ENCODE peak calls at places on chromosomes 1 and 21, in ten cellular contexts. One of them, this sample, is unnamed. For H3K36me3 and H3K9me3, the result is how much of the 10 kb centered on the place peaks cover.

GRCh38 chr1:6008084-6008415 is 15.8 kb upstream of the NPHP4 start:
- DNase-seq in esophagus muscularis mucosa: no peak
- DNase-seq in HepG2: no peak
- DNase-seq in body of pancreas: no peak
- DNase-seq in hepatocyte: no peak
- DNase-seq in naive thymus-derived CD4-positive, alpha-beta T cell: no peak
- DNase-seq in IMR-90: no peak
- DNase-seq in Caco-2: no peak
- DNase-seq in CD4-positive, alpha-beta memory T cell: no peak
- DNase-seq in thyroid gland: no peak
- DNase-seq in this sample: no peak

GRCh38 chr21:26112979-26113378 is 57.6 kb downstream of the APP start:
- DNase-seq in esophagus muscularis mucosa: no peak
- DNase-seq in HepG2: no peak
- DNase-seq in body of pancreas: peak
- DNase-seq in hepatocyte: no peak
- DNase-seq in naive thymus-derived CD4-positive, alpha-beta T cell: no peak
- DNase-seq in IMR-90: no peak
- DNase-seq in Caco-2: no peak
- DNase-seq in CD4-positive, alpha-beta memory T cell: no peak
- DNase-seq in thyroid gland: no peak
- DNase-seq in this sample: no peak

GRCh38 chr1:155166373-155167165 is 6.5 kb downstream of the KRTCAP2 start:
- DNase-seq in esophagus muscularis mucosa: peak
- DNase-seq in HepG2: no peak
- DNase-seq in body of pancreas: no peak
- DNase-seq in hepatocyte: no peak
- DNase-seq in naive thymus-derived CD4-positive, alpha-beta T cell: no peak
- DNase-seq in IMR-90: no peak
- DNase-seq in Caco-2: no peak
- DNase-seq in CD4-positive, alpha-beta memory T cell: no peak
- DNase-seq in thyroid gland: peak
- DNase-seq in this sample: no peak

GRCh38 chr1:37434292-37434907 is 40.0 kb upstream of the ZC3H12A start:
- DNase-seq in esophagus muscularis mucosa: no peak
- DNase-seq in HepG2: peak
- DNase-seq in body of pancreas: peak
- DNase-seq in hepatocyte: peak
- DNase-seq in naive thymus-derived CD4-positive, alpha-beta T cell: peak
- DNase-seq in IMR-90: peak
- DNase-seq in Caco-2: peak
- DNase-seq in CD4-positive, alpha-beta memory T cell: peak
- DNase-seq in thyroid gland: peak
- DNase-seq in this sample: peak

GRCh38 chr1:201149400-201149799 is 4.9 kb downstream of the TMEM9 start:
- DNase-seq in esophagus muscularis mucosa: no peak
- DNase-seq in HepG2: peak
- DNase-seq in body of pancreas: peak
- DNase-seq in hepatocyte: peak
- DNase-seq in naive thymus-derived CD4-positive, alpha-beta T cell: no peak
- DNase-seq in IMR-90: peak
- DNase-seq in Caco-2: no peak
- DNase-seq in CD4-positive, alpha-beta memory T cell: no peak
- DNase-seq in thyroid gland: no peak
- DNase-seq in this sample: no peak

GRCh38 chr1:23449918-23450317 is 25.4 kb upstream of the TCEA3 start:
- DNase-seq in esophagus muscularis mucosa: no peak
- DNase-seq in HepG2: no peak
- DNase-seq in body of pancreas: peak
- DNase-seq in hepatocyte: no peak
- DNase-seq in naive thymus-derived CD4-positive, alpha-beta T cell: no peak
- DNase-seq in IMR-90: no peak
- DNase-seq in Caco-2: no peak
- DNase-seq in CD4-positive, alpha-beta memory T cell: no peak
- DNase-seq in thyroid gland: peak
- DNase-seq in this sample: no peak

GRCh38 chr1:3036646-3037280 is 15.5 kb downstream of the ACTRT2 start:
- DNase-seq in esophagus muscularis mucosa: no peak
- DNase-seq in HepG2: no peak
- DNase-seq in body of pancreas: no peak
- DNase-seq in hepatocyte: no peak
- DNase-seq in naive thymus-derived CD4-positive, alpha-beta T cell: no peak
- DNase-seq in IMR-90: no peak
- DNase-seq in Caco-2: no peak
- DNase-seq in CD4-positive, alpha-beta memory T cell: no peak
- DNase-seq in thyroid gland: no peak
- DNase-seq in this sample: no peak

GRCh38 chr1:36446261-36446660 is 4.0 kb downstream of the OSCP1 start:
- DNase-seq in esophagus muscularis mucosa: no peak
- DNase-seq in HepG2: peak
- DNase-seq in body of pancreas: no peak
- DNase-seq in hepatocyte: no peak
- DNase-seq in naive thymus-derived CD4-positive, alpha-beta T cell: no peak
- DNase-seq in IMR-90: no peak
- DNase-seq in Caco-2: no peak
- DNase-seq in CD4-positive, alpha-beta memory T cell: no peak
- DNase-seq in thyroid gland: peak
- DNase-seq in this sample: no peak

GRCh38 chr1:26021647-26022403 is at the start of gene EXTL1:
- DNase-seq in esophagus muscularis mucosa: no peak
- DNase-seq in HepG2: no peak
- DNase-seq in body of pancreas: no peak
- DNase-seq in hepatocyte: no peak
- DNase-seq in naive thymus-derived CD4-positive, alpha-beta T cell: no peak
- DNase-seq in IMR-90: peak
- DNase-seq in Caco-2: peak
- DNase-seq in CD4-positive, alpha-beta memory T cell: no peak
- DNase-seq in thyroid gland: no peak
- DNase-seq in this sample: no peak

GRCh38 chr1:201546093-201546492 is 7.2 kb downstream of the NAV1 start:
- DNase-seq in esophagus muscularis mucosa: no peak
- DNase-seq in HepG2: no peak
- DNase-seq in body of pancreas: no peak
- DNase-seq in hepatocyte: no peak
- DNase-seq in naive thymus-derived CD4-positive, alpha-beta T cell: no peak
- DNase-seq in IMR-90: no peak
- DNase-seq in Caco-2: no peak
- DNase-seq in CD4-positive, alpha-beta memory T cell: no peak
- DNase-seq in thyroid gland: no peak
- DNase-seq in this sample: no peak

GRCh38 chr21:46437096-46437498 is 21.6 kb upstream of the DIP2A start:
- DNase-seq in esophagus muscularis mucosa: no peak
- DNase-seq in HepG2: no peak
- DNase-seq in body of pancreas: no peak
- DNase-seq in hepatocyte: no peak
- DNase-seq in naive thymus-derived CD4-positive, alpha-beta T cell: no peak
- DNase-seq in IMR-90: no peak
- DNase-seq in Caco-2: no peak
- DNase-seq in CD4-positive, alpha-beta memory T cell: no peak
- DNase-seq in thyroid gland: no peak
- DNase-seq in this sample: no peak

GRCh38 chr21:37073417-37074194 is 552 bp downstream of the TTC3 start:
- DNase-seq in esophagus muscularis mucosa: no peak
- DNase-seq in HepG2: no peak
- DNase-seq in body of pancreas: peak
- DNase-seq in hepatocyte: peak
- DNase-seq in naive thymus-derived CD4-positive, alpha-beta T cell: peak
- DNase-seq in IMR-90: peak
- DNase-seq in Caco-2: peak
- DNase-seq in CD4-positive, alpha-beta memory T cell: peak
- DNase-seq in thyroid gland: peak
- DNase-seq in this sample: peak

GRCh38 chr1:220243947-220244346 is 28.3 kb downstream of the RAB3GAP2 start:
- DNase-seq in esophagus muscularis mucosa: no peak
- DNase-seq in HepG2: no peak
- DNase-seq in body of pancreas: no peak
- DNase-seq in hepatocyte: no peak
- DNase-seq in naive thymus-derived CD4-positive, alpha-beta T cell: no peak
- DNase-seq in IMR-90: no peak
- DNase-seq in Caco-2: no peak
- DNase-seq in CD4-positive, alpha-beta memory T cell: no peak
- DNase-seq in thyroid gland: no peak
- DNase-seq in this sample: no peak

GRCh38 chr1:220255204-220255603 is 17.0 kb downstream of the RAB3GAP2 start:
- DNase-seq in esophagus muscularis mucosa: no peak
- DNase-seq in HepG2: no peak
- DNase-seq in body of pancreas: no peak
- DNase-seq in hepatocyte: no peak
- DNase-seq in naive thymus-derived CD4-positive, alpha-beta T cell: no peak
- DNase-seq in IMR-90: no peak
- DNase-seq in Caco-2: no peak
- DNase-seq in CD4-positive, alpha-beta memory T cell: no peak
- DNase-seq in thyroid gland: no peak
- DNase-seq in this sample: no peak

GRCh38 chr1:220251272-220251671 is 21.0 kb downstream of the RAB3GAP2 start:
- DNase-seq in esophagus muscularis mucosa: no peak
- DNase-seq in HepG2: no peak
- DNase-seq in body of pancreas: no peak
- DNase-seq in hepatocyte: no peak
- DNase-seq in naive thymus-derived CD4-positive, alpha-beta T cell: no peak
- DNase-seq in IMR-90: no peak
- DNase-seq in Caco-2: no peak
- DNase-seq in CD4-positive, alpha-beta memory T cell: no peak
- DNase-seq in thyroid gland: no peak
- DNase-seq in this sample: no peak

GRCh38 chr1:220249522-220249921 is 22.7 kb downstream of the RAB3GAP2 start:
- DNase-seq in esophagus muscularis mucosa: no peak
- DNase-seq in HepG2: no peak
- DNase-seq in body of pancreas: no peak
- DNase-seq in hepatocyte: no peak
- DNase-seq in naive thymus-derived CD4-positive, alpha-beta T cell: no peak
- DNase-seq in IMR-90: no peak
- DNase-seq in Caco-2: no peak
- DNase-seq in CD4-positive, alpha-beta memory T cell: no peak
- DNase-seq in thyroid gland: no peak
- DNase-seq in this sample: no peak
- H3K36me3 ChIP-seq in esophagus muscularis mucosa: under half
- H3K36me3 ChIP-seq in HepG2: under half
- H3K36me3 ChIP-seq in body of pancreas: under half
- H3K36me3 ChIP-seq in hepatocyte: under half
- H3K36me3 ChIP-seq in naive thymus-derived CD4-positive, alpha-beta T cell: under half
- H3K36me3 ChIP-seq in IMR-90: under half
- H3K36me3 ChIP-seq in Caco-2: under half
- H3K36me3 ChIP-seq in CD4-positive, alpha-beta memory T cell: under half
- H3K36me3 ChIP-seq in thyroid gland: under half
- H3K36me3 ChIP-seq in this sample: half or more

DNA sequence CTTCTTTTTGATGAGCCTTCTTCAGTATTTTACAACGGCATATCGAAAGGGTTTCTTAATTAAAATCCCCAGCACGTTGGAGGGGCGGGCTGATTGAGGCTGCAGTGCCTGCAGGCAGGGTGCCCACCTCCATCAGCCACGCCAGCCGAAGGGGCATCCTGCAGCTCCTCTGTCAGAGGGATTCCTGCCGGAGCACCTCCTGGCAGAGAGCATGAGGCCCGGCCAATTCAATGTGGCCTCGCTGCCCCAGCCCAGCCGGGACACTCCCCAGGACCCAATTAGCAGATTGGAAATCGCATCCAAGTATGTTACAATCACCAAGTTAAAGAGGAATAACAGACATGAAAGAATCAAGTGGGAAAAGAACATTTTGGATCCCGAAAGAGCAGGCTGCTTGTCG is 216.6 kb downstream of the ST6GALNAC3 start:
- DNase-seq in esophagus muscularis mucosa: no peak
- DNase-seq in HepG2: no peak
- DNase-seq in body of pancreas: no peak
- DNase-seq in hepatocyte: no peak
- DNase-seq in naive thymus-derived CD4-positive, alpha-beta T cell: no peak
- DNase-seq in IMR-90: no peak
- DNase-seq in Caco-2: no peak
- DNase-seq in CD4-positive, alpha-beta memory T cell: no peak
- DNase-seq in thyroid gland: no peak
- DNase-seq in this sample: no peak
- H3K4me3 ChIP-seq in esophagus muscularis mucosa: no peak
- H3K4me3 ChIP-seq in HepG2: no peak
- H3K4me3 ChIP-seq in body of pancreas: no peak
- H3K4me3 ChIP-seq in hepatocyte: no peak
- H3K4me3 ChIP-seq in naive thymus-derived CD4-positive, alpha-beta T cell: no peak
- H3K4me3 ChIP-seq in IMR-90: no peak
- H3K4me3 ChIP-seq in Caco-2: no peak
- H3K4me3 ChIP-seq in CD4-positive, alpha-beta memory T cell: no peak
- H3K4me3 ChIP-seq in thyroid gland: no peak
- H3K4me3 ChIP-seq in this sample: no peak

DNA sequence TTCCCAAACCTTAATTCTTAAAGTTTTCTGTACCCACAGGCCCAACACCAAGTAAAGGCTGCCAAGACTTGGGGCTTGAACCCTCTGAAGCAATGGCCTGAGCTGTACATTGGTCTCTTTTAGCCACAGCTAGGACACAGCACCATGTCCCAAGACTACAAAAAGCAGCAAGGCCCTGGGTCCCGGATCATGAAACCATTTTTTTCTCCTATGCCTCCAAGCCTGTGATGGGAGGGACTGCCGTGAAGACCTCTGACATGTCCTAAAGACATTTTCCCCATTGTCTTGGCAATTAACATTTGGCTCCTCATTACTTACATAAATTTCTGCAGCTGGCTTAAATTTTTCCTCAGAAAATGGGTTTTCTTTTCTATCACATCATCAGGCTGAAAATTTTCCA is 30.9 kb downstream of the ZNF670 start:
- DNase-seq in esophagus muscularis mucosa: no peak
- DNase-seq in HepG2: no peak
- DNase-seq in body of pancreas: no peak
- DNase-seq in hepatocyte: no peak
- DNase-seq in naive thymus-derived CD4-positive, alpha-beta T cell: no peak
- DNase-seq in IMR-90: no peak
- DNase-seq in Caco-2: no peak
- DNase-seq in CD4-positive, alpha-beta memory T cell: no peak
- DNase-seq in thyroid gland: no peak
- DNase-seq in this sample: no peak
- H3K9me3 ChIP-seq in esophagus muscularis mucosa: under half
- H3K9me3 ChIP-seq in HepG2: half or more
- H3K9me3 ChIP-seq in body of pancreas: half or more
- H3K9me3 ChIP-seq in hepatocyte: under half
- H3K9me3 ChIP-seq in naive thymus-derived CD4-positive, alpha-beta T cell: under half
- H3K9me3 ChIP-seq in IMR-90: under half
- H3K9me3 ChIP-seq in Caco-2: under half
- H3K9me3 ChIP-seq in CD4-positive, alpha-beta memory T cell: under half
- H3K9me3 ChIP-seq in thyroid gland: under half
- H3K9me3 ChIP-seq in this sample: half or more

DNA sequence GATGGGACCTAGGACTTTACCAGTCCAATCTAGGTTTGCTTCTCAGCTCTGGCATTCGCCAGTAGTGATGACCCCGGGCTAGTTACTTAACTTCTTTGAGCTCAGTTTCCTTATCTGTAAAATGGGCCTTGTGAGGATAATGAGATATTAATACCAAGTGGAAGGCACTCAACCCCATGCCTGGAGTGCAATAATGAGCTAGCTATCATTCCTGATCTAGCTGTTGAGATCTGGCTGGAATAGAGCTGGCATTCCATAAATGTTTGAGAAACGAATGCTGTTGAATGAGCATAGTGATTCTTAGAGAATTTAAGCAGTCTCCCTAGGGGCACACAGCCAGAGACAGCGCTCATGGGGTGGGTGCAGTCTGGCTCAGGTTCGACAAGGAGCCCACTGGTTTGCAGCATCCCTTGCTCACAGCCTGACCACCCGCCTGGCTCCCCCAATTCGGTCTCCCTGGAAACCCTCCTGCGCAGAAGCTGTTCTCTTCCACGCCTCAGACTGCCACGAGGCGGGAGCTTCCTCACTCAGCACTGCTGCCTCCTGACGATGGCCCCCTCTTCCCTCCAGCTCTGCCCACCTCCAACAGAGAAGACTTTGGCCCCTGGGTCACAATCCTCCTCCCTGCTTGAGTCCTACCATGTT is 32.5 kb downstream of the DHCR24 start:
- DNase-seq in esophagus muscularis mucosa: no peak
- DNase-seq in HepG2: no peak
- DNase-seq in body of pancreas: no peak
- DNase-seq in hepatocyte: peak
- DNase-seq in naive thymus-derived CD4-positive, alpha-beta T cell: no peak
- DNase-seq in IMR-90: peak
- DNase-seq in Caco-2: no peak
- DNase-seq in CD4-positive, alpha-beta memory T cell: no peak
- DNase-seq in thyroid gland: no peak
- DNase-seq in this sample: no peak
- H3K36me3 ChIP-seq in esophagus muscularis mucosa: under half
- H3K36me3 ChIP-seq in HepG2: half or more
- H3K36me3 ChIP-seq in body of pancreas: under half
- H3K36me3 ChIP-seq in hepatocyte: under half
- H3K36me3 ChIP-seq in naive thymus-derived CD4-positive, alpha-beta T cell: under half
- H3K36me3 ChIP-seq in IMR-90: under half
- H3K36me3 ChIP-seq in Caco-2: under half
- H3K36me3 ChIP-seq in CD4-positive, alpha-beta memory T cell: under half
- H3K36me3 ChIP-seq in thyroid gland: under half
- H3K36me3 ChIP-seq in this sample: half or more